ENCODE peak calls at places on chromosomes 12 and 14, in seven cellular contexts. One of them, this sample, is unnamed.
A peak's percentile ranks its signal among the peaks of the same experiment; 100 is the strongest.

GRCh38 chr12:106303202-106303820 is 778 bp downstream of the TCP11L2 start:
- DNase-seq in neural progenitor cell: peak; percentile 94
- DNase-seq in GM12878: no peak
- DNase-seq in PC-3: peak; percentile 67
- DNase-seq in K562: peak; percentile 66
- DNase-seq in SK-N-SH: peak; percentile 78
- DNase-seq in fibroblast of lung: peak; percentile 80
- DNase-seq in this sample: peak; percentile 65

GRCh38 chr14:90301580-90302181 is 30.1 kb downstream of the NRDE2 start:
- DNase-seq in neural progenitor cell: peak; percentile 15
- DNase-seq in GM12878: no peak
- DNase-seq in PC-3: peak; percentile 60
- DNase-seq in K562: peak; percentile 6
- DNase-seq in SK-N-SH: peak; percentile 51
- DNase-seq in fibroblast of lung: peak; percentile 83
- DNase-seq in this sample: peak; percentile 25

GRCh38 chr14:55593698-55594097 is 13.7 kb downstream of the KTN1 start:
- DNase-seq in neural progenitor cell: no peak
- DNase-seq in GM12878: no peak
- DNase-seq in PC-3: no peak
- DNase-seq in K562: peak; percentile 15
- DNase-seq in SK-N-SH: no peak
- DNase-seq in fibroblast of lung: no peak
- DNase-seq in this sample: no peak

GRCh38 chr12:66168410-66168809 is 1.4 kb downstream of the TMBIM4 start:
- DNase-seq in neural progenitor cell: no peak
- DNase-seq in GM12878: no peak
- DNase-seq in PC-3: no peak
- DNase-seq in K562: peak; percentile 54
- DNase-seq in SK-N-SH: no peak
- DNase-seq in fibroblast of lung: no peak
- DNase-seq in this sample: no peak

GRCh38 chr12:57152408-57153038 is 5.1 kb upstream of the LRP1-AS start:
- DNase-seq in neural progenitor cell: no peak
- DNase-seq in GM12878: no peak
- DNase-seq in PC-3: no peak
- DNase-seq in K562: no peak
- DNase-seq in SK-N-SH: no peak
- DNase-seq in fibroblast of lung: peak; percentile 74
- DNase-seq in this sample: no peak

GRCh38 chr12:115337693-115338543 is 653.9 kb upstream of the TBX3 start:
- DNase-seq in neural progenitor cell: no peak
- DNase-seq in GM12878: no peak
- DNase-seq in PC-3: peak; percentile 93
- DNase-seq in K562: peak; percentile 2
- DNase-seq in SK-N-SH: no peak
- DNase-seq in fibroblast of lung: peak; percentile 93
- DNase-seq in this sample: peak; percentile 81

GRCh38 chr12:57549909-57550627 is at the start of gene KIF5A:
- DNase-seq in neural progenitor cell: peak; percentile 87
- DNase-seq in GM12878: no peak
- DNase-seq in PC-3: no peak
- DNase-seq in K562: peak; percentile 81
- DNase-seq in SK-N-SH: peak; percentile 92
- DNase-seq in fibroblast of lung: no peak
- DNase-seq in this sample: no peak

GRCh38 chr14:103624860-103625259 is 4.2 kb upstream of the KLC1 start:
- DNase-seq in neural progenitor cell: peak; percentile 31
- DNase-seq in GM12878: no peak
- DNase-seq in PC-3: peak; percentile 94
- DNase-seq in K562: peak; percentile 36
- DNase-seq in SK-N-SH: peak; percentile 33
- DNase-seq in fibroblast of lung: peak; percentile 53
- DNase-seq in this sample: peak; percentile 82

GRCh38 chr12:104971276-104971675 is 13.2 kb upstream of the SLC41A2 start:
- DNase-seq in neural progenitor cell: no peak
- DNase-seq in GM12878: no peak
- DNase-seq in PC-3: no peak
- DNase-seq in K562: no peak
- DNase-seq in SK-N-SH: no peak
- DNase-seq in fibroblast of lung: no peak
- DNase-seq in this sample: no peak

GRCh38 chr12:34396861-34397590 is 374.7 kb downstream of the ALG10 start:
- DNase-seq in neural progenitor cell: no peak
- DNase-seq in GM12878: no peak
- DNase-seq in PC-3: no peak
- DNase-seq in K562: no peak
- DNase-seq in SK-N-SH: peak; percentile 1
- DNase-seq in fibroblast of lung: no peak
- DNase-seq in this sample: no peak

GRCh38 chr12:48183091-48183875 is at the start of gene CCDC184:
- DNase-seq in neural progenitor cell: peak; percentile 94
- DNase-seq in GM12878: peak; percentile 24
- DNase-seq in PC-3: peak; percentile 15
- DNase-seq in K562: peak; percentile 64
- DNase-seq in SK-N-SH: peak; percentile 91
- DNase-seq in fibroblast of lung: peak; percentile 80
- DNase-seq in this sample: peak; percentile 71

GRCh38 chr12:65632131-65632855 is 192.0 kb upstream of the HMGA2 start:
- DNase-seq in neural progenitor cell: no peak
- DNase-seq in GM12878: no peak
- DNase-seq in PC-3: no peak
- DNase-seq in K562: no peak
- DNase-seq in SK-N-SH: no peak
- DNase-seq in fibroblast of lung: peak; percentile 60
- DNase-seq in this sample: peak; percentile 86

GRCh38 chr14:56580317-56580711 is 716 bp downstream of the TMEM260 start:
- DNase-seq in neural progenitor cell: no peak
- DNase-seq in GM12878: no peak
- DNase-seq in PC-3: peak; percentile 35
- DNase-seq in K562: no peak
- DNase-seq in SK-N-SH: no peak
- DNase-seq in fibroblast of lung: no peak
- DNase-seq in this sample: no peak

GRCh38 chr12:3005736-3006135 is 46.5 kb downstream of the TEAD4 start:
- DNase-seq in neural progenitor cell: no peak
- DNase-seq in GM12878: no peak
- DNase-seq in PC-3: peak; percentile 4
- DNase-seq in K562: no peak
- DNase-seq in SK-N-SH: no peak
- DNase-seq in fibroblast of lung: no peak
- DNase-seq in this sample: no peak

GRCh38 chr14:54346257-54346656 is 50.5 kb upstream of the CDKN3 start:
- DNase-seq in neural progenitor cell: no peak
- DNase-seq in GM12878: no peak
- DNase-seq in PC-3: no peak
- DNase-seq in K562: no peak
- DNase-seq in SK-N-SH: no peak
- DNase-seq in fibroblast of lung: no peak
- DNase-seq in this sample: no peak

GRCh38 chr12:34212651-34213050 is 190.4 kb downstream of the ALG10 start:
- DNase-seq in neural progenitor cell: no peak
- DNase-seq in GM12878: no peak
- DNase-seq in PC-3: no peak
- DNase-seq in K562: no peak
- DNase-seq in SK-N-SH: no peak
- DNase-seq in fibroblast of lung: no peak
- DNase-seq in this sample: no peak

GRCh38 chr12:99553461-99553860 is 94.1 kb upstream of the GARIN6 start:
- DNase-seq in neural progenitor cell: no peak
- DNase-seq in GM12878: no peak
- DNase-seq in PC-3: peak; percentile 32
- DNase-seq in K562: no peak
- DNase-seq in SK-N-SH: no peak
- DNase-seq in fibroblast of lung: no peak
- DNase-seq in this sample: no peak

GRCh38 chr14:102817942-102818940 is 41.0 kb downstream of the TRAF3 start:
- DNase-seq in neural progenitor cell: no peak
- DNase-seq in GM12878: no peak
- DNase-seq in PC-3: no peak
- DNase-seq in K562: no peak
- DNase-seq in SK-N-SH: no peak
- DNase-seq in fibroblast of lung: peak; percentile 23
- DNase-seq in this sample: peak; percentile 37

GRCh38 chr14:69615471-69616407 is 4.3 kb downstream of the SUSD6 start:
- DNase-seq in neural progenitor cell: no peak
- DNase-seq in GM12878: peak; percentile 97
- DNase-seq in PC-3: no peak
- DNase-seq in K562: peak; percentile 27
- DNase-seq in SK-N-SH: no peak
- DNase-seq in fibroblast of lung: peak; percentile 51
- DNase-seq in this sample: peak; percentile 61

GRCh38 chr12:132831771-132832170 is 3.1 kb upstream of the GOLGA3 start:
- DNase-seq in neural progenitor cell: no peak
- DNase-seq in GM12878: no peak
- DNase-seq in PC-3: no peak
- DNase-seq in K562: no peak
- DNase-seq in SK-N-SH: no peak
- DNase-seq in fibroblast of lung: no peak
- DNase-seq in this sample: no peak

GRCh38 chr12:1834186-1834925 is 14.0 kb downstream of the LRTM2 start:
- DNase-seq in neural progenitor cell: no peak
- DNase-seq in GM12878: no peak
- DNase-seq in PC-3: no peak
- DNase-seq in K562: no peak
- DNase-seq in SK-N-SH: no peak
- DNase-seq in fibroblast of lung: no peak
- DNase-seq in this sample: no peak

GRCh38 chr14:75339059-75339458 is 60.4 kb downstream of the FOS start:
- DNase-seq in neural progenitor cell: no peak
- DNase-seq in GM12878: no peak
- DNase-seq in PC-3: no peak
- DNase-seq in K562: no peak
- DNase-seq in SK-N-SH: no peak
- DNase-seq in fibroblast of lung: peak; percentile 54
- DNase-seq in this sample: peak; percentile 9
- H3K27ac ChIP-seq in neural progenitor cell: no peak overlapping the region
- H3K27ac ChIP-seq in GM12878: no peak overlapping the region
- H3K27ac ChIP-seq in PC-3: no peak overlapping the region
- H3K27ac ChIP-seq in K562: no peak overlapping the region
- H3K27ac ChIP-seq in SK-N-SH: no peak overlapping the region
- H3K27ac ChIP-seq in fibroblast of lung: no peak overlapping the region
- H3K27ac ChIP-seq in this sample: no peak overlapping the region

DNA sequence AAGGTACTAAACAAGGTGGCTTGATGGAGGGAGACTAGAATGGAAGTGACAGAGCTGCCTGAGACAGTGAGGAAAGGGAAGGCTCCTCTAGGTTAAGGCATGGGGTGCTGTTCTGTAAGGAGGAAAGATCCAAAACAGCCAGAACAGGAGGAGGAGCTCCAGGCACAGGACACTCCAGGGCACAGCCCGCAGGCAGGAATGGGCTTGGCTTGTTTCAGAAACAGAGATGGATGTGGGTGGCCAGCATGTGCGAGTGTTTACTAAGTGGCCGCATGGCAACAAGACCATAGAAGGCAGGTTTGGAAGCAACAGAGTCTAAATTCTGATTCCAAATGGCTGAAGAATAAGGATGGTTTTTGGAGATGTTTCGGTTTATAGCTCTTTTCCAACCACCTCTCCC is 889.1 kb downstream of the AACS start:
- DNase-seq in neural progenitor cell: peak; percentile 6
- DNase-seq in GM12878: no peak
- DNase-seq in PC-3: no peak
- DNase-seq in K562: no peak
- DNase-seq in SK-N-SH: no peak
- DNase-seq in fibroblast of lung: no peak
- DNase-seq in this sample: no peak
- H2AFZ ChIP-seq in neural progenitor cell: no peak overlapping the region
- H2AFZ ChIP-seq in GM12878: no peak overlapping the region
- H2AFZ ChIP-seq in PC-3: no peak overlapping the region
- H2AFZ ChIP-seq in K562: no peak overlapping the region
- H2AFZ ChIP-seq in SK-N-SH: no peak overlapping the region
- H2AFZ ChIP-seq in fibroblast of lung: no peak overlapping the region
- H2AFZ ChIP-seq in this sample: no peak overlapping the region

GRCh38 chr12:55132816-55133215 is 6.6 kb downstream of the OR9K2 start:
- DNase-seq in neural progenitor cell: no peak
- DNase-seq in GM12878: no peak
- DNase-seq in PC-3: peak; percentile 9
- DNase-seq in K562: no peak
- DNase-seq in SK-N-SH: no peak
- DNase-seq in fibroblast of lung: no peak
- DNase-seq in this sample: no peak
- TF ChIP-seq CTCF in neural progenitor cell: peak; percentile 24
- TF ChIP-seq CTCF in GM12878: peak; percentile 15
- TF ChIP-seq CTCF in PC-3: peak; percentile 33
- TF ChIP-seq CTCF in K562: no peak
- TF ChIP-seq CTCF in SK-N-SH: peak; percentile 30
- TF ChIP-seq CTCF in fibroblast of lung: no peak
- TF ChIP-seq CTCF in this sample: peak; percentile 2

DNA sequence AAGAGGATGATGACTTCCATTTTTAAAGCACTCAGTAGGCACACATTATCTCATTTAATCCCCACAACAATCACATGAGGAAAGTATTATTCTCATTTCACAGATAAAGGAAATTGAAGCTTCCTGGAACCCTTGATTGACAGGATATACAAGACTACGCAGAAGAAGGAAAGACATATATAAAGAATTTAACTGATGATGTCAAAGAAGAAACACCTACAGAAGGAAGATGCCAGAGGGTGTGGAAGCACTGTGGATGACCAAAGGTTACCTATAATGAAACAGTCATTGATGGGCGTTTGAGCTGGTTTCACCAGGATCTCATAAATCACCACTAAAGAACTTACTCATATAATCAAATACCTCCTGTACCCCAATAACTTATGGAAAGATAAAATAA is 197.4 kb downstream of the SLC25A21 start:
- DNase-seq in neural progenitor cell: no peak
- DNase-seq in GM12878: no peak
- DNase-seq in PC-3: peak; percentile 24
- DNase-seq in K562: no peak
- DNase-seq in SK-N-SH: no peak
- DNase-seq in fibroblast of lung: no peak
- DNase-seq in this sample: peak; percentile 27
- H3K27ac ChIP-seq in neural progenitor cell: no peak overlapping the region
- H3K27ac ChIP-seq in GM12878: no peak overlapping the region
- H3K27ac ChIP-seq in PC-3: peak overlapping the region; percentile 92
- H3K27ac ChIP-seq in K562: no peak overlapping the region
- H3K27ac ChIP-seq in SK-N-SH: no peak overlapping the region
- H3K27ac ChIP-seq in fibroblast of lung: no peak overlapping the region
- H3K27ac ChIP-seq in this sample: no peak overlapping the region

GRCh38 chr14:104659764-104660523 is 29.5 kb upstream of the INF2 start:
- DNase-seq in neural progenitor cell: no peak
- DNase-seq in GM12878: no peak
- DNase-seq in PC-3: no peak
- DNase-seq in K562: no peak
- DNase-seq in SK-N-SH: no peak
- DNase-seq in fibroblast of lung: no peak
- DNase-seq in this sample: no peak
- H2AFZ ChIP-seq in neural progenitor cell: no peak overlapping the region
- H2AFZ ChIP-seq in GM12878: peak overlapping the region; percentile 42
- H2AFZ ChIP-seq in PC-3: no peak overlapping the region
- H2AFZ ChIP-seq in K562: no peak overlapping the region
- H2AFZ ChIP-seq in SK-N-SH: no peak overlapping the region
- H2AFZ ChIP-seq in fibroblast of lung: no peak overlapping the region
- H2AFZ ChIP-seq in this sample: no peak overlapping the region

GRCh38 chr12:82383930-82384513 is 25.7 kb downstream of the METTL25 start:
- DNase-seq in neural progenitor cell: no peak
- DNase-seq in GM12878: no peak
- DNase-seq in PC-3: peak; percentile 58
- DNase-seq in K562: no peak
- DNase-seq in SK-N-SH: no peak
- DNase-seq in fibroblast of lung: peak; percentile 51
- DNase-seq in this sample: peak; percentile 17
- TF ChIP-seq CTCF in neural progenitor cell: peak; percentile 60
- TF ChIP-seq CTCF in GM12878: peak; percentile 30
- TF ChIP-seq CTCF in PC-3: peak; percentile 80
- TF ChIP-seq CTCF in K562: no peak
- TF ChIP-seq CTCF in SK-N-SH: peak; percentile 74
- TF ChIP-seq CTCF in fibroblast of lung: peak; percentile 52
- TF ChIP-seq CTCF in this sample: peak; percentile 65